ENCODE peak calls at places on chromosome 11, in four cellular contexts. B, O, A and Y are unnamed samples.

GRCh38 chr11:3947084-3947483 is 91.6 kb downstream of the STIM1 start:
- DNase-seq in B (peak), A (peak), O (peak), Y (peak)

GRCh38 chr11:43825217-43825816 is 55.3 kb upstream of the ALKBH3 start:
- DNase-seq in B (peak), O (no peak), A (no peak), Y (peak)

GRCh38 chr11:225734-226453 is 10.2 kb downstream of the SIRT3 start:
- DNase-seq in A (peak), B (no peak), O (no peak), Y (peak)

GRCh38 chr11:13287681-13288080 is 10.1 kb downstream of the BMAL1 start:
- DNase-seq in O (no peak), B (no peak), A (no peak), Y (peak)

GRCh38 chr11:133936136-133936535 is 20.6 kb downstream of the IGSF9B start:
- DNase-seq in B (no peak), A (no peak), O (no peak), Y (no peak)

GRCh38 chr11:133656100-133656635 is 123.9 kb upstream of the OPCML start:
- DNase-seq in A (no peak), B (no peak), O (no peak), Y (no peak)

GRCh38 chr11:14907411-14908213 is 15.6 kb upstream of the CYP2R1 start:
- DNase-seq in A (no peak), O (peak), B (no peak), Y (peak)

GRCh38 chr11:116170526-116171120 is 602.2 kb downstream of the BUD13 start:
- DNase-seq in B (no peak), O (no peak), A (no peak), Y (no peak)

GRCh38 chr11:35337136-35337918 is 82.0 kb downstream of the SLC1A2 start:
- DNase-seq in O (no peak), B (peak), A (no peak), Y (peak)

GRCh38 chr11:114161486-114162250 is 102.2 kb downstream of the ZBTB16 start:
- DNase-seq in A (no peak), B (no peak), O (no peak), Y (no peak)

GRCh38 chr11:61905067-61905696 is 12.2 kb downstream of the RAB3IL1 start:
- DNase-seq in B (no peak), O (no peak), A (no peak), Y (no peak)

GRCh38 chr11:9922806-9923205 is 258.9 kb downstream of the SWAP70 start:
- DNase-seq in O (no peak), A (no peak), B (no peak), Y (no peak)

GRCh38 chr11:75280770-75281468 is 40.3 kb downstream of the TPBGL start:
- DNase-seq in O (no peak), B (no peak), A (no peak), Y (no peak)

GRCh38 chr11:106276859-106277436 is 199.5 kb downstream of the AASDHPPT start:
- DNase-seq in A (no peak), B (no peak), O (no peak), Y (peak)

GRCh38 chr11:97461044-97461880 is 1071.4 kb downstream of the JRKL start:
- DNase-seq in O (no peak), A (no peak), B (no peak), Y (no peak)

GRCh38 chr11:11422291-11423128 is 69.5 kb upstream of the CSNK2A3 start:
- DNase-seq in O (no peak), A (no peak), B (no peak), Y (no peak)

GRCh38 chr11:279966-280761 is 2.0 kb downstream of the NLRP6 start:
- DNase-seq in B (peak), A (no peak), O (peak), Y (no peak)

GRCh38 chr11:3056296-3057068 is 741 bp downstream of the CARS1 start:
- DNase-seq in O (no peak), A (no peak), B (no peak), Y (no peak)

GRCh38 chr11:295351-296205 is 3.7 kb downstream of the IFITM5 start:
- DNase-seq in O (peak), A (no peak), B (no peak), Y (no peak)

GRCh38 chr11:73204711-73205121 is 13.4 kb upstream of the P2RY2 start:
- DNase-seq in A (no peak), O (no peak), B (no peak), Y (no peak)